ENCODE peak calls at places on chromosomes 13 and 19, in eight cellular contexts. One of them, this sample, is unnamed.

GRCh38 chr19:31263317-31263716 is 85.9 kb downstream of the TSHZ3 start:
- DNase-seq in tibial artery: peak; percentile 39
- DNase-seq in nephron progenitor cell: no peak
- DNase-seq in Caco-2: no peak
- DNase-seq in lung microvascular endothelial cell: no peak
- DNase-seq in left ventricle myocardium inferior: no peak
- DNase-seq in H54: no peak
- DNase-seq in HT1080: peak; percentile 7
- DNase-seq in this sample: no peak

GRCh38 chr19:39936622-39937021 is 2.2 kb upstream of the FCGBP start:
- DNase-seq in tibial artery: no peak
- DNase-seq in nephron progenitor cell: no peak
- DNase-seq in Caco-2: no peak
- DNase-seq in lung microvascular endothelial cell: no peak
- DNase-seq in left ventricle myocardium inferior: no peak
- DNase-seq in H54: no peak
- DNase-seq in HT1080: no peak
- DNase-seq in this sample: no peak

GRCh38 chr13:51318015-51318414 is 21.5 kb upstream of the SERPINE3 start:
- DNase-seq in tibial artery: no peak
- DNase-seq in nephron progenitor cell: no peak
- DNase-seq in Caco-2: no peak
- DNase-seq in lung microvascular endothelial cell: no peak
- DNase-seq in left ventricle myocardium inferior: no peak
- DNase-seq in H54: no peak
- DNase-seq in HT1080: no peak
- DNase-seq in this sample: no peak

GRCh38 chr19:37361994-37362393 is 8.9 kb upstream of the ZNF527 start:
- DNase-seq in tibial artery: no peak
- DNase-seq in nephron progenitor cell: no peak
- DNase-seq in Caco-2: no peak
- DNase-seq in lung microvascular endothelial cell: peak; percentile 93
- DNase-seq in left ventricle myocardium inferior: no peak
- DNase-seq in H54: no peak
- DNase-seq in HT1080: peak; percentile 17
- DNase-seq in this sample: no peak

GRCh38 chr13:86563308-86563707 is 764.1 kb upstream of the SLITRK6 start:
- DNase-seq in tibial artery: no peak
- DNase-seq in nephron progenitor cell: no peak
- DNase-seq in Caco-2: no peak
- DNase-seq in lung microvascular endothelial cell: no peak
- DNase-seq in left ventricle myocardium inferior: no peak
- DNase-seq in H54: no peak
- DNase-seq in HT1080: peak; percentile 85
- DNase-seq in this sample: no peak

GRCh38 chr19:5125797-5126497 is 157.0 kb downstream of the KDM4B start:
- DNase-seq in tibial artery: no peak
- DNase-seq in nephron progenitor cell: no peak
- DNase-seq in Caco-2: no peak
- DNase-seq in lung microvascular endothelial cell: no peak
- DNase-seq in left ventricle myocardium inferior: no peak
- DNase-seq in H54: no peak
- DNase-seq in HT1080: no peak
- DNase-seq in this sample: no peak

GRCh38 chr13:98322091-98322718 is 145.1 kb upstream of the RNF113B start:
- DNase-seq in tibial artery: no peak
- DNase-seq in nephron progenitor cell: no peak
- DNase-seq in Caco-2: no peak
- DNase-seq in lung microvascular endothelial cell: no peak
- DNase-seq in left ventricle myocardium inferior: no peak
- DNase-seq in H54: no peak
- DNase-seq in HT1080: no peak
- DNase-seq in this sample: no peak

GRCh38 chr19:21835810-21836444 is at the start of gene ZNF43:
- DNase-seq in tibial artery: peak; percentile 98
- DNase-seq in nephron progenitor cell: peak; percentile 83
- DNase-seq in Caco-2: no peak
- DNase-seq in lung microvascular endothelial cell: peak; percentile 96
- DNase-seq in left ventricle myocardium inferior: peak; percentile 98
- DNase-seq in H54: peak; percentile 45
- DNase-seq in HT1080: peak; percentile 67
- DNase-seq in this sample: peak; percentile 77

GRCh38 chr13:101283782-101284181 is 132.5 kb downstream of the NALCN start:
- DNase-seq in tibial artery: no peak
- DNase-seq in nephron progenitor cell: no peak
- DNase-seq in Caco-2: no peak
- DNase-seq in lung microvascular endothelial cell: no peak
- DNase-seq in left ventricle myocardium inferior: no peak
- DNase-seq in H54: no peak
- DNase-seq in HT1080: no peak
- DNase-seq in this sample: no peak

GRCh38 chr19:35042954-35043604 is 1.6 kb downstream of the HPN start:
- DNase-seq in tibial artery: no peak
- DNase-seq in nephron progenitor cell: no peak
- DNase-seq in Caco-2: no peak
- DNase-seq in lung microvascular endothelial cell: no peak
- DNase-seq in left ventricle myocardium inferior: no peak
- DNase-seq in H54: no peak
- DNase-seq in HT1080: no peak
- DNase-seq in this sample: no peak

GRCh38 chr19:6590458-6591319 is at the start of gene CD70:
- DNase-seq in tibial artery: no peak
- DNase-seq in nephron progenitor cell: peak; percentile 54
- DNase-seq in Caco-2: no peak
- DNase-seq in lung microvascular endothelial cell: no peak
- DNase-seq in left ventricle myocardium inferior: no peak
- DNase-seq in H54: peak; percentile 65
- DNase-seq in HT1080: peak; percentile 86
- DNase-seq in this sample: no peak

GRCh38 chr13:44842158-44842557 is 147.1 kb downstream of the NUFIP1 start:
- DNase-seq in tibial artery: no peak
- DNase-seq in nephron progenitor cell: no peak
- DNase-seq in Caco-2: no peak
- DNase-seq in lung microvascular endothelial cell: peak; percentile 76
- DNase-seq in left ventricle myocardium inferior: no peak
- DNase-seq in H54: no peak
- DNase-seq in HT1080: peak; percentile 53
- DNase-seq in this sample: no peak

GRCh38 chr19:4018775-4019504 is 11.4 kb downstream of the PIAS4 start:
- DNase-seq in tibial artery: peak; percentile 60
- DNase-seq in nephron progenitor cell: no peak
- DNase-seq in Caco-2: no peak
- DNase-seq in lung microvascular endothelial cell: no peak
- DNase-seq in left ventricle myocardium inferior: no peak
- DNase-seq in H54: no peak
- DNase-seq in HT1080: no peak
- DNase-seq in this sample: no peak